ENCODE peak calls at places on chromosome 20, in eight cellular contexts. W, D, U, O, B, H, E and Y are unnamed samples.

GRCh38 chr20:32804817-32805216 is 14.9 kb upstream of the MAPRE1 start:
- DNase-seq in W (no peak), D (peak), U (no peak), O (no peak), B (no peak), H (no peak), E (no peak), Y (no peak)

GRCh38 chr20:50246367-50247195 is 56.0 kb downstream of the CEBPB start:
- DNase-seq in W (no peak), D (no peak), U (no peak), O (no peak), B (no peak), H (no peak), E (no peak), Y (no peak)

GRCh38 chr20:17663486-17663885 is 18.6 kb downstream of the RRBP1 start:
- DNase-seq in W (no peak), D (no peak), U (no peak), O (peak), B (no peak), H (no peak), E (peak), Y (peak)

GRCh38 chr20:61127311-61128044 is 124.6 kb upstream of the CDH4 start:
- DNase-seq in W (no peak), D (no peak), U (peak), O (peak), B (no peak), H (no peak), E (peak), Y (peak)

GRCh38 chr20:55166063-55166462 is 690.7 kb downstream of the DOK5 start:
- DNase-seq in W (no peak), D (no peak), U (no peak), O (no peak), B (no peak), H (no peak), E (no peak), Y (no peak)

GRCh38 chr20:62088258-62089127 is 22.8 kb upstream of the TAF4 start:
- DNase-seq in W (no peak), D (no peak), U (peak), O (peak), B (no peak), H (no peak), E (peak), Y (peak)

GRCh38 chr20:1885254-1885653 is 10.0 kb upstream of the SIRPA start:
- DNase-seq in W (no peak), D (no peak), U (no peak), O (no peak), B (no peak), H (no peak), E (no peak), Y (no peak)

GRCh38 chr20:56710577-56711465 is 81.7 kb downstream of the TFAP2C start:
- DNase-seq in W (no peak), D (no peak), U (no peak), O (peak), B (no peak), H (no peak), E (peak), Y (no peak)

GRCh38 chr20:8721098-8721497 is 347.8 kb upstream of the PLCB4 start:
- DNase-seq in W (peak), D (no peak), U (no peak), O (peak), B (no peak), H (no peak), E (peak), Y (peak)

GRCh38 chr20:3805594-3806264 is 9.6 kb downstream of the CDC25B start:
- DNase-seq in W (no peak), D (no peak), U (no peak), O (peak), B (no peak), H (no peak), E (peak), Y (peak)

GRCh38 chr20:59042151-59042795 is at the start of gene PRELID3B:
- DNase-seq in W (peak), D (no peak), U (no peak), O (no peak), B (no peak), H (no peak), E (peak), Y (peak)

GRCh38 chr20:18978311-18978710 is 164.7 kb downstream of the SCP2D1 start:
- DNase-seq in W (no peak), D (no peak), U (no peak), O (no peak), B (no peak), H (no peak), E (no peak), Y (no peak)

GRCh38 chr20:48783533-48784272 is 44.1 kb downstream of the PREX1 start:
- DNase-seq in W (no peak), D (no peak), U (no peak), O (peak), B (no peak), H (no peak), E (no peak), Y (peak)

GRCh38 chr20:41248371-41249024 is 69.0 kb downstream of the ZHX3 start:
- DNase-seq in W (no peak), D (no peak), U (no peak), O (peak), B (no peak), H (no peak), E (peak), Y (peak)

GRCh38 chr20:62977613-62978558 is 25.4 kb downstream of the SLC17A9 start:
- DNase-seq in W (no peak), D (no peak), U (no peak), O (no peak), B (peak), H (peak), E (no peak), Y (no peak)

GRCh38 chr20:4563534-4563933 is 158.2 kb upstream of the PRND start:
- DNase-seq in W (no peak), D (no peak), U (no peak), O (peak), B (no peak), H (no peak), E (peak), Y (peak)

GRCh38 chr20:31570021-31570463 is 35.0 kb upstream of the ID1 start:
- DNase-seq in W (no peak), D (no peak), U (no peak), O (no peak), B (no peak), H (no peak), E (no peak), Y (no peak)

GRCh38 chr20:63551068-63551467 is 2.9 kb upstream of the FNDC11 start:
- DNase-seq in W (no peak), D (no peak), U (no peak), O (no peak), B (no peak), H (no peak), E (peak), Y (no peak)

GRCh38 chr20:61966492-61967244 is 99.0 kb downstream of the TAF4 start:
- DNase-seq in W (no peak), D (no peak), U (no peak), O (no peak), B (no peak), H (no peak), E (no peak), Y (no peak)